ENCODE peak calls at places on chromosomes 3 and 15, in five cellular contexts. I, X, U, L and P are unnamed samples.

GRCh38 chr15:73941449-73941848 is 15.2 kb downstream of the LOXL1 start:
- DNase-seq in I (no peak), X (no peak), U (no peak), L (no peak), P (no peak)

GRCh38 chr15:90930861-90931629 is 1.3 kb downstream of the HDDC3 start:
- DNase-seq in I (no peak), X (no peak), U (no peak), L (no peak), P (no peak)

GRCh38 chr3:32105291-32106131 is 909 bp upstream of the GPD1L start:
- DNase-seq in I (no peak), X (peak; percentile 14), U (no peak), L (no peak), P (no peak)

GRCh38 chr3:158539414-158540014 is 31.5 kb upstream of the MLF1 start:
- DNase-seq in I (peak; percentile 24), X (peak; percentile 75), U (peak; percentile 6), L (peak; percentile 45), P (peak; percentile 57)

GRCh38 chr3:55485208-55485791 is 1.8 kb downstream of the WNT5A start:
- DNase-seq in I (no peak), X (peak; percentile 89), U (peak; percentile 12), L (peak; percentile 70), P (peak; percentile 84)

GRCh38 chr3:23668430-23668904 is 137.3 kb upstream of the UBE2E1 start:
- DNase-seq in I (no peak), X (peak; percentile 86), U (no peak), L (peak; percentile 69), P (peak; percentile 88)

GRCh38 chr15:89653578-89653977 is 1.7 kb downstream of the KIF7 start:
- DNase-seq in I (no peak), X (no peak), U (no peak), L (no peak), P (no peak)

GRCh38 chr3:52092291-52092660 is 35.9 kb upstream of the DUSP7 start:
- DNase-seq in I (no peak), X (no peak), U (no peak), L (no peak), P (no peak)

GRCh38 chr15:25176616-25176923 is 221.8 kb downstream of the SNRPN start:
- DNase-seq in I (no peak), X (no peak), U (no peak), L (no peak), P (no peak)

GRCh38 chr3:12186046-12186445 is 27.3 kb upstream of the TIMP4 start:
- DNase-seq in I (no peak), X (no peak), U (no peak), L (no peak), P (no peak)

GRCh38 chr3:32442766-32443165 is 51.1 kb downstream of the CMTM7 start:
- DNase-seq in I (no peak), X (no peak), U (no peak), L (no peak), P (peak; percentile 52)

GRCh38 chr3:101703169-101703568 is 16.7 kb upstream of the RPL24 start:
- DNase-seq in I (no peak), X (no peak), U (no peak), L (no peak), P (no peak)